ENCODE peak calls at places on chromosomes 11 and 22, in five cellular contexts. U, V, E, W and C are unnamed samples.

GRCh38 chr11:112345708-112346107 is 85.0 kb upstream of the PLET1 start:
- DNase-seq in U (no peak), V (no peak), E (no peak), W (no peak), C (no peak)

GRCh38 chr11:86523738-86524602 is 148.4 kb downstream of the ME3 start:
- DNase-seq in U (no peak), V (peak), E (no peak), W (no peak), C (no peak)

GRCh38 chr11:73342633-73343032 is 33.6 kb upstream of the RELT start:
- DNase-seq in U (peak), V (peak), E (no peak), W (no peak), C (no peak)

GRCh38 chr22:38706101-38706884 is 549 bp downstream of the GTPBP1 start:
- DNase-seq in U (peak), V (no peak), E (no peak), W (no peak), C (peak)

GRCh38 chr22:19232620-19233019 is 54.1 kb upstream of the SLC25A1 start:
- DNase-seq in U (no peak), V (no peak), E (no peak), W (no peak), C (no peak)

GRCh38 chr11:103528046-103528445 is 418.8 kb downstream of the DYNC2H1 start:
- DNase-seq in U (no peak), V (peak), E (no peak), W (no peak), C (no peak)

GRCh38 chr11:1975185-1975584 is 22.5 kb downstream of the H19 start:
- DNase-seq in U (no peak), V (no peak), E (no peak), W (no peak), C (no peak)

GRCh38 chr11:20178976-20179375 is 18.7 kb upstream of the DBX1 start:
- DNase-seq in U (no peak), V (no peak), E (no peak), W (no peak), C (no peak)

GRCh38 chr22:44755956-44756361 is 3.6 kb downstream of the ARHGAP8 start:
- DNase-seq in U (no peak), V (peak), E (no peak), W (no peak), C (no peak)

GRCh38 chr11:85764796-85765195 is 46.1 kb downstream of the SYTL2 start:
- DNase-seq in U (no peak), V (no peak), E (no peak), W (no peak), C (no peak)

GRCh38 chr11:133549796-133550195 is 17.5 kb upstream of the OPCML start:
- DNase-seq in U (no peak), V (no peak), E (no peak), W (no peak), C (no peak)

GRCh38 chr22:37303821-37304274 is 21.5 kb downstream of the CYTH4 start:
- DNase-seq in U (no peak), V (peak), E (peak), W (no peak), C (no peak)

GRCh38 chr11:68913188-68913587 is 9.5 kb downstream of the IGHMBP2 start:
- DNase-seq in U (no peak), V (no peak), E (no peak), W (no peak), C (no peak)

GRCh38 chr11:22832315-22833041 is 2.9 kb upstream of the SVIP start:
- DNase-seq in U (no peak), V (peak), E (no peak), W (no peak), C (no peak)

GRCh38 chr22:36761553-36762240 is 14.2 kb downstream of the IFT27 start:
- DNase-seq in U (no peak), V (no peak), E (no peak), W (no peak), C (no peak)

GRCh38 chr11:44096360-44097188 is 1.1 kb downstream of the EXT2 start:
- DNase-seq in U (no peak), V (peak), E (no peak), W (no peak), C (no peak)

GRCh38 chr22:46062971-46063631 is 86.1 kb upstream of the WNT7B start:
- DNase-seq in U (no peak), V (no peak), E (no peak), W (no peak), C (no peak)